ENCODE peak calls at places on chromosomes 13 and 19, in six cellular contexts. I is activated T-helper 1 cell treated with anti-CD3 and anti-CD28 coated beads, Interleukin-2, amount 50 U/mL, for 16 hours; V is heart right ventricle; H is GM13976; P is T-helper 1 cell; E is myocyte. Y is an unnamed sample.

GRCh38 chr13:83449666-83450395 is 432.4 kb downstream of the SLITRK1 start:
- DNase-seq in V (no peak), E (peak; percentile 3), I (no peak), H (no peak), P (no peak), Y (no peak)

GRCh38 chr19:15108845-15109767 is 1.9 kb downstream of the SYDE1 start:
- DNase-seq in E (no peak), P (no peak), V (no peak), H (peak; percentile 41), I (no peak), Y (no peak)

GRCh38 chr13:76677047-76677446 is 209.2 kb downstream of the KCTD12 start:
- DNase-seq in I (no peak), P (no peak), H (no peak), E (peak; percentile 94), V (peak; percentile 75), Y (no peak)

GRCh38 chr13:66430266-66430665 is 799.9 kb downstream of the PCDH9 start:
- DNase-seq in E (no peak), V (no peak), I (no peak), P (no peak), H (no peak), Y (no peak)

GRCh38 chr13:22517544-22517943 is 663.2 kb upstream of the SGCG start:
- DNase-seq in I (no peak), H (no peak), P (no peak), E (peak; percentile 19), V (no peak), Y (no peak)

GRCh38 chr19:3785938-3786824 is at the start of gene MATK:
- DNase-seq in V (no peak), I (no peak), P (no peak), E (no peak), H (peak; percentile 74), Y (no peak)

GRCh38 chr13:24842533-24843278 is 78.7 kb downstream of the RNF17 start:
- DNase-seq in I (no peak), V (no peak), H (no peak), E (peak; percentile 29), P (no peak), Y (no peak)

GRCh38 chr19:48961673-48962028 is 3.5 kb upstream of the FTL start:
- DNase-seq in H (no peak), E (no peak), P (no peak), V (no peak), I (no peak), Y (no peak)

GRCh38 chr13:41428155-41428554 is 29.2 kb upstream of the RGCC start:
- DNase-seq in P (peak; percentile 16), I (no peak), H (peak; percentile 30), V (peak; percentile 6), E (no peak), Y (peak; percentile 27)

GRCh38 chr13:23679214-23679613 is 109.0 kb downstream of the TNFRSF19 start:
- DNase-seq in E (no peak), I (no peak), P (peak; percentile 66), H (no peak), V (no peak), Y (no peak)

GRCh38 chr19:48372904-48373303 is 8.7 kb downstream of the SYNGR4 start:
- DNase-seq in P (no peak), I (no peak), H (no peak), E (peak; percentile 19), V (no peak), Y (no peak)

GRCh38 chr19:46766569-46767317 is 20.5 kb upstream of the STRN4 start:
- DNase-seq in H (peak; percentile 78), P (peak; percentile 66), V (no peak), I (peak; percentile 32), E (no peak), Y (peak; percentile 66)

GRCh38 chr19:38977445-38978314 is 2.1 kb upstream of the FBXO17 start:
- DNase-seq in H (peak; percentile 81), P (peak; percentile 87), E (no peak), V (no peak), I (no peak), Y (no peak)